ENCODE peak calls at places on chromosomes 16 and 17, in six cellular contexts. Q, X, A, W, Z and F are unnamed samples.

GRCh38 chr17:39923836-39924690 is 3.3 kb downstream of the ORMDL3 start:
- DNase-seq in X (no peak), Z (no peak), A (peak), Q (no peak), W (no peak), F (no peak)

GRCh38 chr17:36148559-36149295 is 27.7 kb downstream of the TBC1D3B start:
- DNase-seq in Q (peak), X (no peak), Z (peak), A (peak), W (peak), F (no peak)

GRCh38 chr16:693766-694165 is 3.6 kb upstream of the WDR24 start:
- DNase-seq in W (no peak), Z (no peak), Q (no peak), X (no peak), A (no peak), F (no peak)

GRCh38 chr17:6435968-6436367 is 1.0 kb upstream of the AIPL1 start:
- DNase-seq in Q (no peak), A (peak), W (no peak), X (no peak), Z (peak), F (no peak)

GRCh38 chr17:1493291-1493980 is 950 bp upstream of the MYO1C start:
- DNase-seq in Q (no peak), A (peak), X (no peak), W (no peak), Z (no peak), F (no peak)

GRCh38 chr17:42039794-42040763 is 10.3 kb downstream of the C17orf113 start:
- DNase-seq in W (no peak), X (no peak), A (no peak), Z (no peak), Q (no peak), F (no peak)

GRCh38 chr17:80725532-80725931 is 180.9 kb downstream of the RPTOR start:
- DNase-seq in X (no peak), A (no peak), Z (no peak), W (no peak), Q (no peak), F (no peak)

GRCh38 chr17:56452469-56452868 is 141.0 kb upstream of the NOG start:
- DNase-seq in Z (no peak), Q (no peak), X (no peak), W (no peak), A (no peak), F (no peak)

GRCh38 chr17:68238894-68239293 is 8.9 kb upstream of the AMZ2 start:
- DNase-seq in W (no peak), A (no peak), Q (no peak), X (no peak), Z (peak), F (no peak)

GRCh38 chr17:47209499-47209898 is 351 bp downstream of the MYL4 start:
- DNase-seq in X (no peak), Q (no peak), Z (no peak), A (no peak), W (no peak), F (no peak)

GRCh38 chr16:13463619-13464018 is 456.3 kb upstream of the ERCC4 start:
- DNase-seq in Q (no peak), X (no peak), Z (no peak), W (no peak), A (no peak), F (no peak)

GRCh38 chr16:65661451-65661850 is 539.6 kb upstream of the CDH11 start:
- DNase-seq in Q (no peak), A (no peak), Z (no peak), X (no peak), W (no peak), F (no peak)

GRCh38 chr17:13070732-13071131 is 52.9 kb upstream of the ELAC2 start:
- DNase-seq in A (no peak), Q (no peak), Z (no peak), X (no peak), W (no peak), F (no peak)

GRCh38 chr17:74299618-74300009 is 25.6 kb downstream of the DNAI2 start:
- DNase-seq in Q (no peak), X (no peak), W (no peak), A (no peak), Z (no peak), F (no peak)

GRCh38 chr17:79104898-79105600 is 30.4 kb downstream of the ENGASE start:
- DNase-seq in W (no peak), Q (no peak), Z (no peak), X (no peak), A (no peak), F (no peak)

GRCh38 chr16:5505093-5505887 is 407.7 kb upstream of the EEF2KMT start:
- DNase-seq in A (no peak), X (no peak), W (no peak), Q (no peak), Z (no peak), F (no peak)

GRCh38 chr17:31593806-31594205 is 202.3 kb downstream of the RAB11FIP4 start:
- DNase-seq in A (peak), Q (no peak), X (no peak), Z (no peak), W (peak), F (no peak)

GRCh38 chr17:42809250-42809649 is 10.6 kb downstream of the CNTD1 start:
- DNase-seq in A (peak), X (no peak), Q (peak), Z (no peak), W (no peak), F (peak)

GRCh38 chr17:35913611-35914010 is 17.0 kb downstream of the RDM1 start:
- DNase-seq in A (no peak), X (no peak), W (no peak), Z (no peak), Q (no peak), F (no peak)

GRCh38 chr17:30346211-30346831 is 12.5 kb upstream of the TMIGD1 start:
- DNase-seq in X (no peak), Z (no peak), Q (no peak), W (no peak), A (no peak), F (no peak)

GRCh38 chr16:58026139-58026704 is 668 bp downstream of the MMP15 start:
- DNase-seq in W (no peak), Z (no peak), A (no peak), Q (no peak), X (no peak), F (no peak)

GRCh38 chr17:44966348-44967025 is 1.6 kb downstream of the C1QL1 start:
- DNase-seq in Q (no peak), W (no peak), X (no peak), A (no peak), Z (no peak), F (no peak)

GRCh38 chr17:58336456-58337094 is 8.0 kb upstream of the TSPOAP1 start:
- DNase-seq in W (no peak), X (no peak), A (no peak), Q (peak), Z (peak), F (peak)

GRCh38 chr17:78144736-78145641 is 1.2 kb upstream of the C17orf99 start:
- DNase-seq in Q (no peak), W (no peak), A (peak), X (no peak), Z (no peak), F (no peak)

GRCh38 chr16:63789603-63790002 is 1332.3 kb downstream of the CDH11 start:
- DNase-seq in Q (no peak), X (no peak), A (no peak), W (no peak), Z (no peak), F (no peak)

GRCh38 chr17:19017804-19018599 is 13.4 kb upstream of the FAM83G start:
- DNase-seq in A (peak), Z (no peak), W (no peak), X (no peak), Q (no peak), F (no peak)

GRCh38 chr17:64128787-64129514 is 993 bp downstream of the ERN1 start:
- DNase-seq in A (peak), X (no peak), Z (peak), W (no peak), Q (no peak), F (no peak)

GRCh38 chr16:9090960-9091866 is at the start of gene HAPSTR1:
- DNase-seq in Q (peak), X (peak), Z (peak), A (peak), W (peak), F (peak)

GRCh38 chr16:88636488-88637265 is 1.7 kb upstream of the IL17C start:
- DNase-seq in W (no peak), Q (no peak), Z (no peak), X (no peak), A (no peak), F (no peak)

GRCh38 chr16:88635671-88636070 is 2.7 kb upstream of the IL17C start:
- DNase-seq in Z (no peak), A (no peak), X (no peak), Q (no peak), W (no peak), F (no peak)

GRCh38 chr16:88634141-88634993 is 4.0 kb upstream of the IL17C start:
- DNase-seq in Q (no peak), W (no peak), X (no peak), A (peak), Z (no peak), F (no peak)

GRCh38 chr16:88633684-88634140 is 4.7 kb upstream of the IL17C start:
- DNase-seq in W (no peak), A (no peak), Q (no peak), X (no peak), Z (no peak), F (no peak)

GRCh38 chr16:88634994-88635670 is 3.2 kb upstream of the IL17C start:
- DNase-seq in X (no peak), A (no peak), Q (no peak), W (no peak), Z (no peak), F (no peak)
- H3K4me3 ChIP-seq in X (peak), A (no peak), Q (peak), W (peak), Z (no peak), F (peak)

GRCh38 chr17:38431343-38432145 is 3.3 kb downstream of the ARHGAP23 start:
- DNase-seq in W (no peak), Q (no peak), A (no peak), X (no peak), Z (no peak), F (no peak)

GRCh38 chr17:38430822-38431221 is 2.6 kb downstream of the ARHGAP23 start:
- DNase-seq in Z (no peak), X (no peak), Q (no peak), W (no peak), A (no peak), F (no peak)

GRCh38 chr17:38428643-38429371 is 543 bp downstream of the ARHGAP23 start:
- DNase-seq in W (no peak), Z (peak), X (no peak), A (peak), Q (no peak), F (no peak)

GRCh38 chr17:38429476-38430100 is 1.3 kb downstream of the ARHGAP23 start:
- DNase-seq in X (no peak), Q (no peak), A (no peak), Z (no peak), W (no peak), F (no peak)

DNA sequence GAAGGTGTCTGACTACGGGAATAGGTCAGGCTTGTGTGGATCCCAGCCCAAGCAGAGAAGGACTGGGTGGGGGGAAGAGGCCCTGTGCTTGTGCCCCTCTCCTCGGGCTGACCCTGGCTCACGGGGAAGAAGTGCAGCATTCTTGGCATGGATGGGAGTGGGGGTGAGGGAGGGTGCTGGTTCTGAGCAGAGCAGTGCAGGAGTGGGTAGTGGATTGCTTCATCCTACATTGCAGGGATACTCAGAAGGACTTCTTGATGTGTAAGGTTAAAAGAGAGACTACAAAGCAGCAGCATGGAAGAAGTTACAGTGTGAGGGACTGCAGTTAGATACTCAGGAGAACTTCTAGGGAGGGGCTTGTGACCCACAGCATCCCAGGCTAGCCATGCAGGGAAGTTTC is 2.1 kb downstream of the ARHGAP23 start:
- DNase-seq in W (no peak), Q (no peak), X (no peak), A (no peak), Z (no peak), F (no peak)
- H3K4me3 ChIP-seq in W (peak), Q (no peak), X (peak), A (no peak), Z (peak), F (no peak)

GRCh38 chr16:29738514-29738913 is 7.3 kb downstream of the C16orf54 start:
- DNase-seq in W (no peak), Z (peak), A (peak), Q (no peak), X (no peak), F (no peak)
- H3K4me3 ChIP-seq in W (no peak), Z (no peak), A (no peak), Q (no peak), X (no peak), F (no peak)

GRCh38 chr16:56669005-56669839 is at the start of gene MT1H:
- DNase-seq in Z (no peak), Q (no peak), W (no peak), X (no peak), A (no peak), F (no peak)
- H3K4me3 ChIP-seq in Z (no peak), Q (no peak), W (no peak), X (no peak), A (no peak), F (no peak)

GRCh38 chr17:50147841-50148225 is 2.6 kb downstream of the PPP1R9B start:
- DNase-seq in A (peak), Q (no peak), Z (peak), W (no peak), X (no peak), F (no peak)
- H3K4me3 ChIP-seq in A (peak), Q (peak), Z (peak), W (peak), X (peak), F (peak)